ENCODE peak calls at places on chromosomes 6 and 20, in four cellular contexts. G is dorsolateral prefrontal cortex; X is activated T-cell treated with anti-CD3 and anti-CD28 coated beads, Interleukin-2, amount 50 U/mL, for 1 hour; P is COR-L47. Z is an unnamed sample.

GRCh38 chr20:8156603-8157079 is 24.6 kb downstream of the PLCB1 start:
- DNase-seq in X (no peak), G (no peak), P (peak), Z (peak)

GRCh38 chr20:13819885-13820645 is 35.2 kb downstream of the NDUFAF5 start:
- DNase-seq in P (peak), G (no peak), X (no peak), Z (peak)

GRCh38 chr6:17865798-17866725 is 121.4 kb downstream of the KIF13A start:
- DNase-seq in X (no peak), P (no peak), G (peak), Z (no peak)

GRCh38 chr6:118333772-118334171 is 214.3 kb upstream of the PLN start:
- DNase-seq in G (no peak), X (no peak), P (no peak), Z (no peak)

GRCh38 chr20:5031206-5031557 is 29.9 kb upstream of the SLC23A2 start:
- DNase-seq in P (no peak), X (no peak), G (no peak), Z (no peak)

GRCh38 chr20:50321797-50322480 is 131.3 kb downstream of the CEBPB start:
- DNase-seq in G (no peak), X (no peak), P (no peak), Z (no peak)

GRCh38 chr6:217048-217659 is 75.1 kb upstream of the DUSP22 start:
- DNase-seq in G (no peak), X (peak), P (no peak), Z (peak)

GRCh38 chr6:15344186-15344506 is 98.3 kb downstream of the JARID2 start:
- DNase-seq in P (no peak), G (no peak), X (no peak), Z (no peak)

GRCh38 chr6:82371799-82372508 is 8.3 kb downstream of the TPBG start:
- DNase-seq in G (no peak), P (no peak), X (no peak), Z (no peak)

GRCh38 chr20:479487-479886 is 17.2 kb upstream of the TBC1D20 start:
- DNase-seq in X (no peak), G (no peak), P (no peak), Z (no peak)

GRCh38 chr6:26155066-26155925 is 68.1 kb downstream of the HFE start:
- DNase-seq in X (no peak), P (peak), G (no peak), Z (peak)

GRCh38 chr20:51768759-51769517 is 748 bp upstream of the ATP9A start:
- DNase-seq in P (no peak), G (no peak), X (no peak), Z (peak)

GRCh38 chr6:98695076-98695816 is 139.1 kb upstream of the POU3F2 start:
- DNase-seq in X (no peak), G (no peak), P (no peak), Z (no peak)

GRCh38 chr6:89145461-89145961 is 344 bp upstream of the PM20D2 start:
- DNase-seq in P (peak), G (no peak), X (no peak), Z (peak)

GRCh38 chr6:152391179-152391880 is 245.8 kb downstream of the SYNE1 start:
- DNase-seq in X (no peak), G (no peak), P (no peak), Z (no peak)

GRCh38 chr6:31042801-31043200 is 32.5 kb downstream of the MUC22 start:
- DNase-seq in G (no peak), X (no peak), P (peak), Z (peak)

GRCh38 chr20:6857929-6858328 is 90.4 kb downstream of the BMP2 start:
- DNase-seq in X (no peak), G (no peak), P (no peak), Z (no peak)

GRCh38 chr20:62313460-62314338 is 10.9 kb downstream of the ADRM1 start:
- DNase-seq in G (no peak), P (no peak), X (no peak), Z (no peak)

GRCh38 chr20:41669708-41670263 is 51.6 kb upstream of the CHD6 start:
- DNase-seq in P (no peak), X (no peak), G (no peak), Z (no peak)

GRCh38 chr6:41498968-41499599 is 47.1 kb upstream of the FOXP4 start:
- DNase-seq in X (no peak), P (no peak), G (no peak), Z (no peak)

GRCh38 chr20:37192137-37192854 is 12.9 kb upstream of the MROH8 start:
- DNase-seq in X (peak), P (peak), G (peak), Z (peak)

GRCh38 chr20:10332656-10333421 is 101.2 kb downstream of the MKKS start:
- DNase-seq in G (no peak), X (no peak), P (no peak), Z (peak)

GRCh38 chr6:146634022-146634421 is 35.2 kb downstream of the ADGB start:
- DNase-seq in G (no peak), P (no peak), X (no peak), Z (no peak)

GRCh38 chr6:41548098-41548840 is 2.1 kb downstream of the FOXP4 start:
- DNase-seq in X (peak), P (no peak), G (no peak), Z (no peak)

GRCh38 chr6:84763397-84764331 is 734 bp downstream of the TBX18 start:
- DNase-seq in G (no peak), X (no peak), P (peak), Z (peak)

GRCh38 chr20:13017883-13018535 is 9.2 kb downstream of the SPTLC3 start:
- DNase-seq in G (no peak), X (no peak), P (no peak), Z (no peak)

GRCh38 chr6:50819906-50820589 is 1.4 kb downstream of the TFAP2B start:
- DNase-seq in G (no peak), P (no peak), X (no peak), Z (no peak)

GRCh38 chr20:23265226-23265625 is 85.4 kb upstream of the NXT1 start:
- DNase-seq in G (no peak), X (no peak), P (no peak), Z (no peak)

GRCh38 chr6:88982720-88983119 is 19.3 kb upstream of the RNGTT start:
- DNase-seq in P (peak), X (no peak), G (no peak), Z (peak)

GRCh38 chr20:11754451-11754850 is 163.2 kb upstream of the BTBD3 start:
- DNase-seq in G (no peak), X (no peak), P (no peak), Z (peak)

GRCh38 chr6:106739387-106739786 is 110.0 kb downstream of the QRSL1 start:
- DNase-seq in G (peak), X (no peak), P (no peak), Z (no peak)

GRCh38 chr20:63703471-63703975 is 4.3 kb downstream of the ARFRP1 start:
- DNase-seq in X (no peak), P (no peak), G (no peak), Z (no peak)

GRCh38 chr6:167543602-167544506 is 219.0 kb downstream of the TTLL2 start:
- DNase-seq in X (no peak), P (no peak), G (no peak), Z (no peak)

GRCh38 chr20:22374678-22375590 is 209.4 kb downstream of the FOXA2 start:
- DNase-seq in G (no peak), P (peak), X (no peak), Z (peak)

GRCh38 chr20:62938105-62938888 is at the start of gene GID8:
- DNase-seq in G (no peak), P (no peak), X (no peak), Z (peak)

GRCh38 chr6:41573268-41573667 is 27.1 kb downstream of the FOXP4 start:
- DNase-seq in P (no peak), G (no peak), X (no peak), Z (no peak)

GRCh38 chr6:21037453-21037852 is 503.2 kb downstream of the CDKAL1 start:
- DNase-seq in X (no peak), P (no peak), G (no peak), Z (no peak)

GRCh38 chr20:34281177-34281576 is 22.0 kb downstream of the AHCY start:
- DNase-seq in G (no peak), X (no peak), P (no peak), Z (no peak)

Z was measured in NCI-H146.